ENCODE peak calls at places on chromosomes 13 and 19, in six cellular contexts. J is AG10803, L is T-helper 1 cell, I is NCI-H1092, Q is activated gamma-delta T cell, Y is ELR. W is an unnamed sample.

GRCh38 chr19:13864513-13865242 is 12.3 kb upstream of the NANOS3 start:
- DNase-seq in J (no peak), L (no peak), I (no peak), Q (no peak), Y (no peak), W (no peak)

GRCh38 chr19:33703821-33704220 is 82.1 kb downstream of the CHST8 start:
- DNase-seq in J (no peak), L (no peak), I (no peak), Q (no peak), Y (no peak), W (no peak)

GRCh38 chr13:85608255-85608829 is 190.9 kb downstream of the SLITRK6 start:
- DNase-seq in J (no peak), L (no peak), I (no peak), Q (no peak), Y (no peak), W (no peak)

GRCh38 chr13:62280590-62280989 is 864.9 kb upstream of the PCDH20 start:
- DNase-seq in J (no peak), L (no peak), I (no peak), Q (no peak), Y (no peak), W (no peak)

GRCh38 chr19:55484571-55485438 is at the start of gene NAT14:
- DNase-seq in J (peak), L (peak), I (peak), Q (peak), Y (peak), W (peak)

GRCh38 chr13:109859216-109859835 is 72.9 kb upstream of the IRS2 start:
- DNase-seq in J (no peak), L (no peak), I (no peak), Q (no peak), Y (no peak), W (no peak)

GRCh38 chr19:35408284-35409171 is 37.7 kb downstream of the GPR42 start:
- DNase-seq in J (no peak), L (no peak), I (no peak), Q (no peak), Y (no peak), W (no peak)

GRCh38 chr13:41427700-41428099 is 29.6 kb upstream of the RGCC start:
- DNase-seq in J (no peak), L (no peak), I (no peak), Q (no peak), Y (no peak), W (no peak)

GRCh38 chr13:31797154-31797775 is 57.9 kb downstream of the RXFP2 start:
- DNase-seq in J (peak), L (no peak), I (peak), Q (no peak), Y (peak), W (no peak)

W was measured in glutamatergic neuron.